ENCODE peak calls at places on chromosomes 16 and 17, in six cellular contexts. One of them, this sample, is unnamed. For H3K4me1 and H3K36me3, the result is how much of the 10 kb centered on the place peaks cover.

GRCh38 chr16:20884240-20884556 is 16.0 kb downstream of the DCUN1D3 start:
- DNase-seq in A673: no peak
- DNase-seq in tibial nerve: no peak
- DNase-seq in ovary: no peak
- DNase-seq in colonic mucosa: no peak
- DNase-seq in NT2/D1: no peak
- DNase-seq in this sample: no peak

GRCh38 chr16:78458588-78458987 is 359.1 kb downstream of the WWOX start:
- DNase-seq in colonic mucosa: no peak
- DNase-seq in A673: peak
- DNase-seq in tibial nerve: no peak
- DNase-seq in NT2/D1: no peak
- DNase-seq in ovary: no peak
- DNase-seq in this sample: no peak

GRCh38 chr16:53995378-53995777 is 291.2 kb downstream of the IRX3 start:
- DNase-seq in NT2/D1: no peak
- DNase-seq in ovary: no peak
- DNase-seq in colonic mucosa: no peak
- DNase-seq in tibial nerve: no peak
- DNase-seq in A673: no peak
- DNase-seq in this sample: no peak

GRCh38 chr16:11909653-11910551 is 5.9 kb downstream of the GSPT1 start:
- DNase-seq in A673: no peak
- DNase-seq in NT2/D1: no peak
- DNase-seq in tibial nerve: no peak
- DNase-seq in ovary: no peak
- DNase-seq in colonic mucosa: no peak
- DNase-seq in this sample: no peak

GRCh38 chr16:87182759-87183158 is 134.4 kb downstream of the C16orf95 start:
- DNase-seq in tibial nerve: no peak
- DNase-seq in colonic mucosa: no peak
- DNase-seq in NT2/D1: no peak
- DNase-seq in A673: no peak
- DNase-seq in ovary: no peak
- DNase-seq in this sample: no peak

GRCh38 chr17:38556234-38556633 is 49.5 kb downstream of the SRCIN1 start:
- DNase-seq in A673: no peak
- DNase-seq in tibial nerve: no peak
- DNase-seq in ovary: no peak
- DNase-seq in NT2/D1: no peak
- DNase-seq in colonic mucosa: no peak
- DNase-seq in this sample: no peak

GRCh38 chr16:68073902-68074760 is 11.0 kb upstream of the NFATC3 start:
- DNase-seq in colonic mucosa: no peak
- DNase-seq in ovary: no peak
- DNase-seq in A673: no peak
- DNase-seq in tibial nerve: no peak
- DNase-seq in NT2/D1: no peak
- DNase-seq in this sample: no peak

GRCh38 chr17:14058051-14058450 is 11.3 kb upstream of the COX10 start:
- DNase-seq in colonic mucosa: no peak
- DNase-seq in NT2/D1: no peak
- DNase-seq in ovary: no peak
- DNase-seq in tibial nerve: no peak
- DNase-seq in A673: no peak
- DNase-seq in this sample: no peak

GRCh38 chr17:71338396-71338795 is 782.4 kb upstream of the SOX9 start:
- DNase-seq in tibial nerve: no peak
- DNase-seq in colonic mucosa: peak
- DNase-seq in NT2/D1: no peak
- DNase-seq in A673: no peak
- DNase-seq in ovary: no peak
- DNase-seq in this sample: no peak

GRCh38 chr17:59558953-59559352 is 6.5 kb upstream of the DHX40 start:
- DNase-seq in tibial nerve: no peak
- DNase-seq in ovary: no peak
- DNase-seq in NT2/D1: no peak
- DNase-seq in A673: no peak
- DNase-seq in colonic mucosa: no peak
- DNase-seq in this sample: no peak

GRCh38 chr17:79570653-79571052 is 40.2 kb downstream of the RBFOX3 start:
- DNase-seq in A673: no peak
- DNase-seq in NT2/D1: no peak
- DNase-seq in tibial nerve: no peak
- DNase-seq in colonic mucosa: no peak
- DNase-seq in ovary: no peak
- DNase-seq in this sample: no peak

GRCh38 chr16:74320707-74321106 is 24.1 kb downstream of the PSMD7 start:
- DNase-seq in colonic mucosa: no peak
- DNase-seq in ovary: no peak
- DNase-seq in NT2/D1: no peak
- DNase-seq in A673: no peak
- DNase-seq in tibial nerve: no peak
- DNase-seq in this sample: no peak

GRCh38 chr16:52547001-52547833 is at the start of gene TOX3:
- DNase-seq in tibial nerve: no peak
- DNase-seq in A673: peak
- DNase-seq in colonic mucosa: peak
- DNase-seq in NT2/D1: no peak
- DNase-seq in ovary: no peak
- DNase-seq in this sample: no peak

GRCh38 chr16:7548796-7549318 is 216.2 kb downstream of the RBFOX1 start:
- DNase-seq in A673: no peak
- DNase-seq in ovary: no peak
- DNase-seq in colonic mucosa: no peak
- DNase-seq in NT2/D1: no peak
- DNase-seq in tibial nerve: no peak
- DNase-seq in this sample: no peak

GRCh38 chr16:53080345-53081031 is 25.7 kb downstream of the CHD9 start:
- DNase-seq in colonic mucosa: peak
- DNase-seq in ovary: peak
- DNase-seq in A673: peak
- DNase-seq in tibial nerve: peak
- DNase-seq in NT2/D1: no peak
- DNase-seq in this sample: peak

GRCh38 chr16:27826893-27827289 is 236.6 kb downstream of the GSG1L start:
- DNase-seq in NT2/D1: no peak
- DNase-seq in colonic mucosa: no peak
- DNase-seq in tibial nerve: no peak
- DNase-seq in ovary: no peak
- DNase-seq in A673: no peak
- DNase-seq in this sample: peak

GRCh38 chr17:17504341-17505140 is 8.3 kb upstream of the RASD1 start:
- DNase-seq in NT2/D1: no peak
- DNase-seq in A673: no peak
- DNase-seq in ovary: no peak
- DNase-seq in colonic mucosa: no peak
- DNase-seq in tibial nerve: no peak
- DNase-seq in this sample: no peak

GRCh38 chr17:45366049-45366448 is 49.2 kb upstream of the MAP3K14 start:
- DNase-seq in colonic mucosa: no peak
- DNase-seq in tibial nerve: no peak
- DNase-seq in ovary: no peak
- DNase-seq in A673: no peak
- DNase-seq in NT2/D1: no peak
- DNase-seq in this sample: no peak

GRCh38 chr17:3036800-3037199 is 26.6 kb downstream of the OR1D5 start:
- DNase-seq in NT2/D1: no peak
- DNase-seq in A673: no peak
- DNase-seq in colonic mucosa: no peak
- DNase-seq in tibial nerve: no peak
- DNase-seq in ovary: no peak
- DNase-seq in this sample: no peak

GRCh38 chr16:6081320-6081976 is 983.9 kb upstream of the EEF2KMT start:
- DNase-seq in ovary: no peak
- DNase-seq in NT2/D1: peak
- DNase-seq in colonic mucosa: peak
- DNase-seq in tibial nerve: no peak
- DNase-seq in A673: peak
- DNase-seq in this sample: no peak

GRCh38 chr17:80872999-80873951 is 118.4 kb upstream of the CHMP6 start:
- DNase-seq in NT2/D1: peak
- DNase-seq in A673: no peak
- DNase-seq in ovary: no peak
- DNase-seq in colonic mucosa: no peak
- DNase-seq in tibial nerve: no peak
- DNase-seq in this sample: no peak

DNA sequence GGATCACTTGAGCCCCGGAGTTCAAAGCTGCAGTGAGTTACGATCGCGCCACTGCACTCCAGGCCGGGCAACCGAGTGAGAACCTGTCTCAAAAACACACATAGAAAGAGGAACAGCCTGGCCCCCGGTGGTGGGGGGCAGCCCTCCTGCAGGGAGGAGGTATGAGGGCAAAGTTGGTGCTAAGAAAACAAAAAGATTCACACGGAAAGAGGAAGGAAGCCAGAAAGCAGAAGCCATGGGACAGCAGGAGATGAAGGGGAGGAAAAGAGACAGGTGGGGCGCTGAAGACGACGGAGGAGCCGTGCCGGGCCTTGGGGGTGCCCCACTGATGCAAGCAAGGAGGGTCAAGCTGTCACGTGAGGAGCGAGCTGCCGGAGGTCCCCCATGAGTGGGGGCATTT is 8.2 kb upstream of the C16orf74 start:
- DNase-seq in tibial nerve: no peak
- DNase-seq in ovary: no peak
- DNase-seq in colonic mucosa: no peak
- DNase-seq in NT2/D1: no peak
- DNase-seq in A673: no peak
- DNase-seq in this sample: no peak
- H3K4me1 ChIP-seq in tibial nerve: under half
- H3K4me1 ChIP-seq in ovary: under half
- H3K4me1 ChIP-seq in colonic mucosa: under half
- H3K4me1 ChIP-seq in NT2/D1: under half
- H3K4me1 ChIP-seq in A673: under half
- H3K4me1 ChIP-seq in this sample: under half

DNA sequence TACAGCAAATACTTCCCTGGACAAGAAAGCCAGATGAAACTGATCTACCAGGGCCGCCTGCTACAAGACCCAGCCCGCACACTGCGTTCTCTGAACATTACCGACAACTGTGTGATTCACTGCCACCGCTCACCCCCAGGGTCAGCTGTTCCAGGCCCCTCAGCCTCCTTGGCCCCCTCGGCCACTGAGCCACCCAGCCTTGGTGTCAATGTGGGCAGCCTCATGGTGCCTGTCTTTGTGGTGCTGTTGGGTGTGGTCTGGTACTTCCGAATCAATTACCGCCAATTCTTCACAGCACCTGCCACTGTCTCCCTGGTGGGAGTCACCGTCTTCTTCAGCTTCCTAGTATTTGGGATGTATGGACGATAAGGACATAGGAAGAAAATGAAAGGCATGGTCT is 3.7 kb downstream of the TMUB2 start:
- DNase-seq in ovary: no peak
- DNase-seq in A673: no peak
- DNase-seq in tibial nerve: no peak
- DNase-seq in NT2/D1: no peak
- DNase-seq in colonic mucosa: no peak
- DNase-seq in this sample: no peak
- H3K36me3 ChIP-seq in ovary: under half
- H3K36me3 ChIP-seq in A673: under half
- H3K36me3 ChIP-seq in tibial nerve: under half
- H3K36me3 ChIP-seq in NT2/D1: half or more
- H3K36me3 ChIP-seq in colonic mucosa: under half
- H3K36me3 ChIP-seq in this sample: under half

GRCh38 chr17:2008332-2009126 is 16.6 kb downstream of the RTN4RL1 start:
- DNase-seq in A673: no peak
- DNase-seq in colonic mucosa: peak
- DNase-seq in tibial nerve: no peak
- DNase-seq in ovary: no peak
- DNase-seq in NT2/D1: no peak
- DNase-seq in this sample: no peak

GRCh38 chr17:1999557-2000251 is 25.4 kb downstream of the RTN4RL1 start:
- DNase-seq in NT2/D1: no peak
- DNase-seq in colonic mucosa: peak
- DNase-seq in tibial nerve: no peak
- DNase-seq in ovary: peak
- DNase-seq in A673: no peak
- DNase-seq in this sample: peak

GRCh38 chr17:2004435-2004952 is 20.6 kb downstream of the RTN4RL1 start:
- DNase-seq in NT2/D1: no peak
- DNase-seq in colonic mucosa: no peak
- DNase-seq in tibial nerve: no peak
- DNase-seq in A673: no peak
- DNase-seq in ovary: peak
- DNase-seq in this sample: no peak

GRCh38 chr17:2002767-2003329 is 22.3 kb downstream of the RTN4RL1 start:
- DNase-seq in A673: no peak
- DNase-seq in NT2/D1: no peak
- DNase-seq in ovary: no peak
- DNase-seq in colonic mucosa: no peak
- DNase-seq in tibial nerve: no peak
- DNase-seq in this sample: no peak

DNA sequence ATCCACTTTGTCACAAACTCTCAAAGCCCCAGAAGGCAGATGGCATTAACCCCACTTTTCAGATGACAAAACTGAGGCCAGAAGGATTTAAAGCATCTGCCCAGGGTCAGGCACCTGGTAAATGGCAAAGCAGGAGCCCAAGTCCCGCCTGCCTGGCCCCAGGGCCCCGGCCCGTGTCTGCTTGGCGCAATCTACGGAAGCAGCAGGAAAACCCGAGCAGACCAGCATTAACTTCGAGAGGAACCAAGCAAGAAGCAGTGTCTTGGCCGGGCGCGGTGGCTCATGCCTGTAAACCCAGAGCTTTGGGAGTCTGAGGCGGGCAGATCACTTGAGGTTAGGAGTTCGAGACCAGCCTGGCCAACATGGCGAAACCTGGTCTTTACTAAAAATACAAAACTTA is 21.6 kb downstream of the RTN4RL1 start:
- DNase-seq in NT2/D1: no peak
- DNase-seq in colonic mucosa: no peak
- DNase-seq in A673: no peak
- DNase-seq in ovary: no peak
- DNase-seq in tibial nerve: no peak
- DNase-seq in this sample: no peak
- H3K4me1 ChIP-seq in NT2/D1: under half
- H3K4me1 ChIP-seq in colonic mucosa: under half
- H3K4me1 ChIP-seq in A673: under half
- H3K4me1 ChIP-seq in ovary: under half
- H3K4me1 ChIP-seq in tibial nerve: under half
- H3K4me1 ChIP-seq in this sample: under half

DNA sequence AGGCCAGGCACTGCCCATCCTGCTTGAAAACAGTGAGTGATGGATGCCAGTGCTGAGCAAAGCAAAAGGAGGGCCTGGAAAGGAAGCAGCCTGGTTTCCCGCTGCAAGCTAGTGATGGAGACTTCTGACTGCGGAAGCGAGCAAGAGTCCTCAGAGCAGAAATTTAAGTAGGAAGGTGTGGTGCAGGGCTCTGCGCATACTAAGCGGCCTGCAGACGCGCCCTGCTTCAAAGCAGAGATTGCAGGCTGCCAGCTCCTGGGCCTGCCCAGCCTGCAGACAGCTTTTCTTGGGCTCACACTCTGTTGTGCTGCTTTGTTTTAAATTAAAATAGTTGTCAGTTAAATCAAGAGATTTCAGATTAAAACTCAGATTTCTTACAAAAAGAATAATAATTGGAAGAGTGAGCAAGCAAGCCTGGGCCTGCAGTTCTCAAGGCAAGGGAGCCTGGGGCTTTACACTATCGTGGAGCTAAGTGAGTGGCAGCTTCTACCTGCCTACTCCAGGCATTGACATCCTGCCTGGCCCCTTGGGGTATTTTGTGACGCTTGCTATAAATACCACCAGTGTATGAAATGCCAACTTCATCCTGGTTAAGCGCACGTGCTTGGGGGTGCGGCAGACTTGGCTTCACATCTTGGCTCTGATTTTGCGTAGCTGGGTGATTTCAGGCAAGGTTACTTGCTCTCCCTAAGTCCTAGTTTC is 237.3 kb downstream of the XYLT1 start:
- DNase-seq in ovary: no peak
- DNase-seq in colonic mucosa: no peak
- DNase-seq in tibial nerve: no peak
- DNase-seq in A673: no peak
- DNase-seq in NT2/D1: no peak
- DNase-seq in this sample: no peak
- H3K36me3 ChIP-seq in ovary: under half
- H3K36me3 ChIP-seq in colonic mucosa: under half
- H3K36me3 ChIP-seq in tibial nerve: under half
- H3K36me3 ChIP-seq in A673: under half
- H3K36me3 ChIP-seq in NT2/D1: under half
- H3K36me3 ChIP-seq in this sample: under half

This sample was measured in aorta.